ENCODE peak calls at places on chromosomes 16 and 17, in four cellular contexts. T is PC-9; U is effector memory CD4-positive, alpha-beta T cell; R is AG04450. I is an unnamed sample.
A peak's percentile ranks its signal among the peaks of the same experiment; 100 is the strongest.

GRCh38 chr17:1110844-1111598 is 68.8 kb downstream of the ABR start:
- DNase-seq in U (no peak), T (peak; percentile 88), R (peak; percentile 38), I (no peak)

GRCh38 chr16:30876867-30877266 is 17.0 kb downstream of the BCL7C start:
- DNase-seq in U (no peak), R (no peak), T (no peak), I (no peak)

GRCh38 chr16:15631730-15632409 is 11.1 kb downstream of the MARF1 start:
- DNase-seq in U (no peak), T (no peak), R (no peak), I (no peak)

GRCh38 chr16:89132194-89133005 is 38.7 kb downstream of the ACSF3 start:
- DNase-seq in R (no peak), T (no peak), U (no peak), I (no peak)

GRCh38 chr17:7083592-7083991 is 3.5 kb upstream of the CLEC10A start:
- DNase-seq in T (no peak), R (no peak), U (no peak), I (peak; percentile 45)

GRCh38 chr17:62987136-62987535 is 21.1 kb downstream of the TANC2 start:
- DNase-seq in R (no peak), T (no peak), U (no peak), I (no peak)

GRCh38 chr17:64020068-64020766 is at the start of gene ICAM2:
- DNase-seq in T (no peak), U (peak; percentile 93), R (no peak), I (no peak)

GRCh38 chr17:32266389-32267269 is 997 bp downstream of the RHBDL3 start:
- DNase-seq in R (no peak), U (no peak), T (no peak), I (no peak)

GRCh38 chr17:63222655-63223054 is 223.5 kb downstream of the CYB561 start:
- DNase-seq in R (no peak), T (no peak), U (no peak), I (no peak)

GRCh38 chr16:1313721-1314120 is 4.3 kb downstream of the UBE2I start:
- DNase-seq in U (no peak), R (no peak), T (no peak), I (no peak)

GRCh38 chr17:7862692-7863437 is 5.1 kb downstream of the CYB5D1 start:
- DNase-seq in R (no peak), T (peak; percentile 49), U (peak; percentile 46), I (no peak)

GRCh38 chr17:67689534-67690177 is 28.1 kb upstream of the NOL11 start:
- DNase-seq in U (peak; percentile 29), R (peak; percentile 21), T (peak; percentile 24), I (no peak)

GRCh38 chr16:48617711-48618148 is 7.8 kb upstream of the N4BP1 start:
- DNase-seq in R (no peak), T (no peak), U (no peak), I (no peak)

GRCh38 chr16:88511060-88511459 is 58.0 kb downstream of the ZFPM1 start:
- DNase-seq in T (no peak), U (no peak), R (no peak), I (no peak)

GRCh38 chr16:58732545-58733247 is 1.4 kb downstream of the GOT2 start:
- DNase-seq in R (no peak), T (no peak), U (no peak), I (no peak)

GRCh38 chr16:53476867-53477266 is 26.1 kb downstream of the AKTIP start:
- DNase-seq in T (no peak), R (no peak), U (no peak), I (no peak)

GRCh38 chr16:88940196-88941050 is 36.6 kb downstream of the CBFA2T3 start:
- DNase-seq in R (no peak), U (no peak), T (no peak), I (no peak)

GRCh38 chr16:72203401-72203800 is 31.4 kb upstream of the PMFBP1 start:
- DNase-seq in T (no peak), R (no peak), U (no peak), I (peak; percentile 14)

GRCh38 chr16:30941600-30942420 is 7.1 kb upstream of the ORAI3 start:
- DNase-seq in T (peak; percentile 87), R (no peak), U (peak; percentile 55), I (no peak)

GRCh38 chr17:65334391-65334790 is 197.2 kb downstream of the RGS9 start:
- DNase-seq in T (no peak), U (no peak), R (no peak), I (no peak)

GRCh38 chr17:5011928-5012327 is 14.2 kb downstream of the KIF1C start:
- DNase-seq in T (no peak), R (no peak), U (no peak), I (no peak)

GRCh38 chr16:28981517-28981916 is 3.3 kb upstream of the LAT start:
- DNase-seq in T (no peak), R (no peak), U (no peak), I (no peak)

GRCh38 chr16:83354015-83354414 is 453.8 kb upstream of the HSBP1 start:
- DNase-seq in T (no peak), R (no peak), U (no peak), I (no peak)

GRCh38 chr16:75754126-75754525 is 27.8 kb upstream of the CPHXL start:
- DNase-seq in U (no peak), T (no peak), R (peak; percentile 15), I (peak; percentile 80)

GRCh38 chr17:80491478-80492342 is 15.3 kb upstream of the NPTX1 start:
- DNase-seq in U (no peak), T (no peak), R (no peak), I (no peak)
- H3K27ac ChIP-seq in U (no peak overlapping the region), T (no peak overlapping the region), R (no peak overlapping the region), I (no peak overlapping the region)

GRCh38 chr16:86491643-86492030 is 18.7 kb upstream of the FOXF1 start:
- DNase-seq in R (no peak), U (no peak), T (no peak), I (no peak)
- H3K27ac ChIP-seq in R (no peak overlapping the region), U (no peak overlapping the region), T (no peak overlapping the region), I (no peak overlapping the region)

GRCh38 chr16:3842994-3843393 is 37.5 kb downstream of the CREBBP start:
- DNase-seq in T (no peak), R (no peak), U (no peak), I (no peak)
- H3K27ac ChIP-seq in T (no peak overlapping the region), R (no peak overlapping the region), U (no peak overlapping the region), I (no peak overlapping the region)

GRCh38 chr17:78979780-78980623 is at the start of gene LGALS3BP:
- DNase-seq in R (peak; percentile 48), U (peak; percentile 17), T (peak; percentile 87), I (no peak)

GRCh38 chr17:78976907-78977680 is 2.6 kb downstream of the LGALS3BP start:
- DNase-seq in T (no peak), U (no peak), R (no peak), I (no peak)

GRCh38 chr17:78977992-78978973 is 1.4 kb downstream of the LGALS3BP start:
- DNase-seq in R (no peak), T (peak; percentile 59), U (no peak), I (no peak)

GRCh38 chr17:78974635-78975591 is 4.8 kb downstream of the LGALS3BP start:
- DNase-seq in T (no peak), U (no peak), R (peak; percentile 55), I (no peak)

GRCh38 chr17:78977681-78977943 is 2.1 kb downstream of the LGALS3BP start:
- DNase-seq in U (no peak), R (no peak), T (no peak), I (no peak)
- H3K27ac ChIP-seq in U (no peak overlapping the region), R (no peak overlapping the region), T (no peak overlapping the region), I (no peak overlapping the region)

GRCh38 chr17:83084621-83085056 is 5.2 kb downstream of the METRNL start:
- DNase-seq in R (no peak), U (no peak), T (no peak), I (no peak)

GRCh38 chr17:83082899-83083367 is 3.5 kb downstream of the METRNL start:
- DNase-seq in U (no peak), T (no peak), R (no peak), I (no peak)

GRCh38 chr17:83084214-83084613 is 4.8 kb downstream of the METRNL start:
- DNase-seq in U (no peak), R (no peak), T (no peak), I (no peak)

GRCh38 chr17:83082435-83082834 is 3.0 kb downstream of the METRNL start:
- DNase-seq in T (no peak), R (no peak), U (no peak), I (no peak)

GRCh38 chr17:83083368-83084201 is 4.2 kb downstream of the METRNL start:
- DNase-seq in T (peak; percentile 69), U (no peak), R (peak; percentile 89), I (no peak)
- H3K27ac ChIP-seq in T (peak overlapping the region; percentile 86), U (no peak overlapping the region), R (peak overlapping the region; percentile 98), I (peak overlapping the region; percentile 55)

DNA sequence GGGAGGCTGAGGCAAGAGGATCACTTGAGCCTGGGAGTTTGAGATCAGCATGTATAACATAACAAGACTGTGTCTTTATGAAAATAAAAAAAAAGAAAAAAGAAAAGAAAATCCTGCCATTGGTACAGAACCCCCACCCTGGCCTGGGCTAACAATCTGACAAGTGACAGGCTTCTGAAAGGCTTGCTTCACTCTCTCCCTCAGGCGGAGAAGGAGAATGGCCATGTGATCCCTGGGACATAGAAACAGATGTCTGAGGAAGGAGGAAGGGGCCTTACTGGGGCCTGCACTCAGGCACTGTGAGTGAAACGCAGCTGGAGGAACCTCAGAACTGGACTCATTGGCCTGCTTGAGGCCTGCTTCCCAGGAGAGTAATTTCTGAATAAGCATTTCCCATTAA is 17.5 kb downstream of the MAP3K14 start:
- DNase-seq in T (no peak), U (no peak), R (no peak), I (no peak)
- H3K27ac ChIP-seq in T (peak overlapping the region; percentile 24), U (no peak overlapping the region), R (no peak overlapping the region), I (no peak overlapping the region)

GRCh38 chr17:16568541-16569357 is at the start of gene ZNF287:
- DNase-seq in R (peak; percentile 73), U (peak; percentile 90), T (peak; percentile 83), I (peak; percentile 51)
- H3K27ac ChIP-seq in R (no peak within 1 kb of the TSS), U (no peak within 1 kb of the TSS), T (no peak within 1 kb of the TSS), I (no peak within 1 kb of the TSS)

DNA sequence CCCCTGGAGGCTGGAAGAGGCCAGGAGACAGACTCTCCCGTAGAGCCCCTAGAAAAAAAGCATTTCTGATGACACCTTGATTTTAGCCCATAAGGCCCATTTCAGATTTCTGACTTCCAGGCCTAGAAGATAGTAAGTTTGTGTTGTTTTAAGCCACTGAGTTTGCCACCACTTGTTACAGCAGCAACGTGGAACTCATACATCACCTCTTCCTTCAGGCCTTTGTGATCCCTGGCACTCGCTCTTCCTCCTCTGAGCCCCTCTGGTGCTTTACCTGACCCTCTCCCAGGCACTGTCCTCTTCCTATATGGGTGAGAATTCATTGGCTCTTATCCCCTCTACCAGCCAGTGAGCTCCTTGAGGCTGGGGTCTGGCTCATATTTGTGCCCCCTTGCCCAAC is 18.7 kb upstream of the KRT19 start:
- DNase-seq in U (no peak), R (no peak), T (no peak), I (no peak)
- H3K27ac ChIP-seq in U (no peak overlapping the region), R (no peak overlapping the region), T (peak overlapping the region; percentile 93), I (peak overlapping the region; percentile 97)

GRCh38 chr17:74981979-74982662 is 5.3 kb upstream of the CDR2L start:
- DNase-seq in U (peak; percentile 79), T (peak; percentile 67), R (no peak), I (no peak)
- H3K27ac ChIP-seq in U (peak overlapping the region; percentile 66), T (no peak overlapping the region), R (peak overlapping the region; percentile 11), I (peak overlapping the region; percentile 44)

I was measured in epithelial cell of prostate.